ENCODE peak calls at places on chromosome 7, in five cellular contexts. One of them, this sample, is unnamed.

GRCh38 chr7:103811997-103812396 is 177.5 kb downstream of the RELN start:
- DNase-seq in smooth muscle cell of the brain vasculature: no peak
- DNase-seq in transverse colon: no peak
- DNase-seq in GDM1: no peak
- DNase-seq in activated CD8-positive, alpha-beta T cell treated with anti-CD3 and anti-CD28 coated beads, Interleukin-2, amount 10 ng/mL, durations not matched to agents 7 days and 5 days: peak; percentile 26
- DNase-seq in this sample: no peak

GRCh38 chr7:86692755-86693154 is 49.0 kb downstream of the GRM3 start:
- DNase-seq in smooth muscle cell of the brain vasculature: no peak
- DNase-seq in GDM1: no peak
- DNase-seq in transverse colon: no peak
- DNase-seq in activated CD8-positive, alpha-beta T cell treated with anti-CD3 and anti-CD28 coated beads, Interleukin-2, amount 10 ng/mL, durations not matched to agents 7 days and 5 days: no peak
- DNase-seq in this sample: no peak

GRCh38 chr7:117048854-117049321 is 95.6 kb downstream of the ST7 start:
- DNase-seq in smooth muscle cell of the brain vasculature: no peak
- DNase-seq in transverse colon: no peak
- DNase-seq in GDM1: no peak
- DNase-seq in activated CD8-positive, alpha-beta T cell treated with anti-CD3 and anti-CD28 coated beads, Interleukin-2, amount 10 ng/mL, durations not matched to agents 7 days and 5 days: no peak
- DNase-seq in this sample: no peak

GRCh38 chr7:22545539-22545938 is 45.6 kb upstream of the STEAP1B start:
- DNase-seq in smooth muscle cell of the brain vasculature: no peak
- DNase-seq in activated CD8-positive, alpha-beta T cell treated with anti-CD3 and anti-CD28 coated beads, Interleukin-2, amount 10 ng/mL, durations not matched to agents 7 days and 5 days: no peak
- DNase-seq in transverse colon: no peak
- DNase-seq in GDM1: no peak
- DNase-seq in this sample: no peak

GRCh38 chr7:143049380-143049779 is 2.8 kb upstream of the OR6V1 start:
- DNase-seq in GDM1: no peak
- DNase-seq in transverse colon: no peak
- DNase-seq in smooth muscle cell of the brain vasculature: no peak
- DNase-seq in activated CD8-positive, alpha-beta T cell treated with anti-CD3 and anti-CD28 coated beads, Interleukin-2, amount 10 ng/mL, durations not matched to agents 7 days and 5 days: no peak
- DNase-seq in this sample: no peak

GRCh38 chr7:32462451-32462850 is 27.7 kb downstream of the LSM5 start:
- DNase-seq in GDM1: no peak
- DNase-seq in transverse colon: no peak
- DNase-seq in smooth muscle cell of the brain vasculature: no peak
- DNase-seq in activated CD8-positive, alpha-beta T cell treated with anti-CD3 and anti-CD28 coated beads, Interleukin-2, amount 10 ng/mL, durations not matched to agents 7 days and 5 days: no peak
- DNase-seq in this sample: no peak

GRCh38 chr7:91941450-91941849 is 788 bp downstream of the AKAP9 start:
- DNase-seq in smooth muscle cell of the brain vasculature: no peak
- DNase-seq in GDM1: peak; percentile 12
- DNase-seq in transverse colon: peak; percentile 60
- DNase-seq in activated CD8-positive, alpha-beta T cell treated with anti-CD3 and anti-CD28 coated beads, Interleukin-2, amount 10 ng/mL, durations not matched to agents 7 days and 5 days: peak; percentile 54
- DNase-seq in this sample: peak; percentile 18

GRCh38 chr7:220151-220841 is 27.9 kb downstream of the FAM20C start:
- DNase-seq in smooth muscle cell of the brain vasculature: no peak
- DNase-seq in transverse colon: no peak
- DNase-seq in GDM1: no peak
- DNase-seq in activated CD8-positive, alpha-beta T cell treated with anti-CD3 and anti-CD28 coated beads, Interleukin-2, amount 10 ng/mL, durations not matched to agents 7 days and 5 days: no peak
- DNase-seq in this sample: no peak

This sample was measured in AML-193.